ENCODE peak calls at places on chromosomes 3 and 15, in eight cellular contexts. E is progenitor cell of endocrine pancreas, A is left ventricle myocardium inferior, M is AG04449, V is spleen, K is AG09309, G is AG09319, N is GM12878. X is an unnamed sample.

GRCh38 chr3:126500016-126500415 is 17.6 kb downstream of the UROC1 start:
- DNase-seq in K (no peak), N (no peak), A (no peak), E (no peak), G (no peak), M (no peak), V (no peak), X (no peak)

GRCh38 chr15:82315519-82316246 is 33.6 kb downstream of the GOLGA6L10 start:
- DNase-seq in N (no peak), V (peak), A (peak), M (no peak), G (no peak), K (no peak), E (no peak), X (no peak)

GRCh38 chr15:93479679-93480078 is 390.7 kb upstream of the RGMA start:
- DNase-seq in K (no peak), E (no peak), A (peak), M (no peak), G (no peak), V (no peak), N (no peak), X (no peak)

GRCh38 chr15:31275331-31276262 is 51.0 kb upstream of the KLF13 start:
- DNase-seq in K (no peak), E (no peak), G (no peak), M (no peak), N (no peak), V (peak), A (no peak), X (no peak)

GRCh38 chr3:171315919-171316318 is 144.3 kb downstream of the TNIK start:
- DNase-seq in G (no peak), V (no peak), N (no peak), M (no peak), A (no peak), K (no peak), E (no peak), X (no peak)

GRCh38 chr3:129021140-129021551 is 20.0 kb downstream of the EFCC1 start:
- DNase-seq in A (no peak), N (no peak), V (peak), K (no peak), G (no peak), M (no peak), E (no peak), X (no peak)

GRCh38 chr15:51286816-51287215 is 51.6 kb downstream of the CYP19A1 start:
- DNase-seq in A (no peak), V (no peak), K (no peak), G (no peak), N (no peak), M (no peak), E (no peak), X (no peak)

GRCh38 chr3:123186695-123187094 is 15.0 kb upstream of the SEC22A start:
- DNase-seq in V (no peak), A (no peak), N (no peak), M (no peak), K (no peak), G (no peak), E (no peak), X (no peak)

GRCh38 chr3:184531580-184532290 is 29.9 kb upstream of the EPHB3 start:
- DNase-seq in V (no peak), M (no peak), G (no peak), K (peak), A (no peak), N (no peak), E (no peak), X (no peak)

GRCh38 chr3:147939425-147940196 is 530.4 kb downstream of the ZIC1 start:
- DNase-seq in G (no peak), E (no peak), K (no peak), A (no peak), V (no peak), M (no peak), N (no peak), X (no peak)

GRCh38 chr15:99408236-99409096 is 157.2 kb downstream of the LRRC28 start:
- DNase-seq in K (peak), M (peak), N (no peak), G (peak), E (no peak), V (no peak), A (peak), X (no peak)

GRCh38 chr15:28098766-28099554 is at the start of gene OCA2:
- DNase-seq in M (no peak), V (peak), K (no peak), E (peak), A (peak), G (no peak), N (no peak), X (no peak)

GRCh38 chr3:154244644-154245043 is 79.6 kb downstream of the DHX36 start:
- DNase-seq in E (no peak), N (no peak), K (no peak), G (no peak), M (no peak), A (no peak), V (no peak), X (no peak)

GRCh38 chr3:181791380-181791779 is 79.7 kb downstream of the SOX2 start:
- DNase-seq in A (no peak), G (no peak), V (no peak), M (no peak), N (no peak), E (no peak), K (no peak), X (no peak)

GRCh38 chr15:57762302-57762701 is 55.8 kb downstream of the POLR2M start:
- DNase-seq in E (no peak), K (no peak), M (no peak), G (no peak), N (no peak), A (no peak), V (no peak), X (no peak)

GRCh38 chr15:33693166-33693830 is 275.0 kb upstream of the CHRM5 start:
- DNase-seq in N (no peak), A (no peak), K (no peak), E (no peak), V (no peak), M (no peak), G (no peak), X (no peak)

GRCh38 chr3:36546196-36546595 is 165.9 kb downstream of the STAC start:
- DNase-seq in G (no peak), V (no peak), A (no peak), M (no peak), N (no peak), E (no peak), K (no peak), X (no peak)

GRCh38 chr15:82126346-82126745 is 80.5 kb upstream of the MEX3B start:
- DNase-seq in K (no peak), E (no peak), M (no peak), N (no peak), G (no peak), A (no peak), V (no peak), X (no peak)

GRCh38 chr3:161403251-161403650 is 31.9 kb upstream of the SPTSSB start:
- DNase-seq in M (no peak), E (no peak), V (no peak), A (no peak), G (no peak), K (no peak), N (no peak), X (no peak)

GRCh38 chr3:156107504-156107903 is 12.9 kb upstream of the KCNAB1 start:
- DNase-seq in A (no peak), K (no peak), G (no peak), V (no peak), N (no peak), E (no peak), M (no peak), X (no peak)

GRCh38 chr3:72271923-72272322 is 487.0 kb upstream of the PROK2 start:
- DNase-seq in N (no peak), A (no peak), E (no peak), K (no peak), M (no peak), G (no peak), V (no peak), X (no peak)

GRCh38 chr3:197305854-197306253 is 7.4 kb upstream of the DLG1 start:
- DNase-seq in N (peak), G (no peak), V (no peak), A (no peak), M (no peak), E (no peak), K (peak), X (peak)

GRCh38 chr15:101707983-101708382 is 16.3 kb downstream of the TARS3 start:
- DNase-seq in V (no peak), K (no peak), G (no peak), A (no peak), E (no peak), N (no peak), M (no peak), X (no peak)

GRCh38 chr3:12891985-12892839 is 50.8 kb upstream of the RPL32 start:
- DNase-seq in K (peak), N (no peak), A (no peak), E (peak), V (peak), G (peak), M (no peak), X (no peak)

GRCh38 chr15:49674370-49674769 is 53.5 kb downstream of the DTWD1 start:
- DNase-seq in E (no peak), A (no peak), M (no peak), K (no peak), V (no peak), N (no peak), G (peak), X (no peak)

GRCh38 chr3:178341636-178342035 is 194.6 kb upstream of the KCNMB2 start:
- DNase-seq in G (no peak), E (no peak), A (no peak), M (no peak), V (no peak), K (no peak), N (no peak), X (no peak)

GRCh38 chr3:17473761-17474160 is 268.7 kb downstream of the TBC1D5 start:
- DNase-seq in V (no peak), A (no peak), M (no peak), K (no peak), E (no peak), N (no peak), G (no peak), X (no peak)

GRCh38 chr3:148723591-148723990 is 25.9 kb downstream of the AGTR1 start:
- DNase-seq in G (no peak), M (peak), K (peak), E (no peak), V (no peak), A (no peak), N (no peak), X (no peak)

GRCh38 chr3:46095307-46095706 is 68.0 kb upstream of the XCR1 start:
- DNase-seq in A (no peak), E (no peak), K (no peak), N (peak), M (no peak), V (no peak), G (no peak), X (peak)

GRCh38 chr3:49349617-49350114 is 8.5 kb downstream of the GPX1 start:
- DNase-seq in K (no peak), M (no peak), V (no peak), G (no peak), E (no peak), A (no peak), N (no peak), X (no peak)

GRCh38 chr3:23292432-23292831 is 89.3 kb downstream of the UBE2E2 start:
- DNase-seq in M (no peak), E (no peak), K (no peak), G (no peak), N (no peak), A (no peak), V (no peak), X (no peak)

GRCh38 chr15:54099010-54099409 is 120.8 kb downstream of the UNC13C start:
- DNase-seq in G (no peak), N (no peak), M (no peak), V (no peak), K (no peak), E (no peak), A (no peak), X (no peak)

GRCh38 chr15:54089776-54090175 is 111.5 kb downstream of the UNC13C start:
- DNase-seq in M (no peak), N (no peak), G (no peak), K (no peak), E (no peak), V (no peak), A (no peak), X (no peak)

GRCh38 chr15:54088837-54089236 is 110.6 kb downstream of the UNC13C start:
- DNase-seq in M (no peak), V (no peak), N (no peak), K (no peak), G (no peak), A (no peak), E (no peak), X (no peak)

GRCh38 chr15:54097019-54097418 is 118.8 kb downstream of the UNC13C start:
- DNase-seq in A (no peak), V (no peak), G (no peak), M (no peak), E (no peak), N (no peak), K (no peak), X (no peak)

GRCh38 chr15:54094661-54095060 is 116.4 kb downstream of the UNC13C start:
- DNase-seq in E (no peak), V (no peak), G (no peak), M (no peak), A (no peak), K (no peak), N (no peak), X (no peak)
- TF ChIP-seq CTCF in E (no peak), V (no peak), G (no peak), M (no peak), A (no peak), K (no peak), N (no peak), X (no peak)

GRCh38 chr3:70543493-70543892 is 231.1 kb upstream of the MDFIC2 start:
- DNase-seq in G (no peak), A (no peak), N (no peak), M (no peak), V (no peak), E (no peak), K (no peak), X (no peak)

DNA sequence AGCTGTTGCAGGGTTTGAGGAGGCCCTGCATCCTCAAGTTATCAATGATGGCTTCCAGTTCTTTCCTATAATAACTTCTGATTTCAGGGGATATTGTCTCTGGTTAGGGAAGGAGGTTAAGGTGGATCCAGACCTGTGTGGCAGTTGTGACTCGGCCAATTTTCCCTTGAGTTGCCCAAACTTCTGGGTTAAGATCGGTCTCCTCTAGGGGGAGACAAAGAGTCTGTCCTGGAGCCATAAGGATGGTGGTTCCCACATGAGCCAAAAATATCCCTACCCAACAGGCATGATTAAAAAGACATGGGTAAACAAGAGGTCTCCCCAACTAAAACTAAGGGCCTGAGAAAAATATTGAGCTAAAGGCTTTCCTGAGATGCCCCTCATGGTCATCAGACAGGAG is 227.5 kb upstream of the MDFIC2 start:
- DNase-seq in M (no peak), E (no peak), K (no peak), N (no peak), A (no peak), G (no peak), V (no peak), X (no peak)
- TF ChIP-seq CTCF in M (no peak), E (peak), K (peak), N (peak), A (no peak), G (no peak), V (no peak), X (peak)

GRCh38 chr3:30075514-30075913 is 530.9 kb upstream of the TGFBR2 start:
- DNase-seq in A (no peak), K (no peak), M (no peak), V (no peak), N (no peak), G (no peak), E (no peak), X (no peak)

GRCh38 chr3:30076899-30077298 is 529.5 kb upstream of the TGFBR2 start:
- DNase-seq in V (no peak), N (no peak), M (no peak), E (no peak), K (no peak), A (no peak), G (no peak), X (no peak)

GRCh38 chr3:30078736-30079135 is 527.7 kb upstream of the TGFBR2 start:
- DNase-seq in N (no peak), A (no peak), E (no peak), K (no peak), G (no peak), V (no peak), M (no peak), X (no peak)

GRCh38 chr3:30073622-30074021 is 532.8 kb upstream of the TGFBR2 start:
- DNase-seq in N (no peak), E (no peak), M (no peak), A (no peak), G (no peak), V (no peak), K (no peak), X (no peak)

DNA sequence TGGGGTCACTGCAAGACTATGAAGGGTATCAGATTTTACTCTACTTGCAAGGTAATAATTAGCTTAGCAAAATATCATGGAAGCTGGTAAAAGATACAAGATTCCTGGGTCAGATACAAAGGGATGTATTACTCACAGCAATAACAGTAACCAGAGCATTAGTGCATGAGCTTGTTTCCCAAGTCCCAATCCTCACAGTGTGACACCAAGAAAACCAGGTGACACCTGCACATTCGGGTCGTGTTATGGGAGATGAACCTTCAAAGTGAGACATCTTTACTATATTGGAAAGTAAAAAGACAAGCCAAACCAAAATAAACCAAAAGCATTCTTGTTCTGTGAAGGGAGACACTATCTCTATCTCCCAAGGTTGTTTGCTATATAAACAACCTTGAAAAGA is 528.7 kb upstream of the TGFBR2 start:
- DNase-seq in N (no peak), V (no peak), A (no peak), E (no peak), G (no peak), K (no peak), M (no peak), X (no peak)
- TF ChIP-seq CTCF in N (no peak), V (no peak), A (no peak), E (no peak), G (no peak), K (no peak), M (no peak), X (no peak)

DNA sequence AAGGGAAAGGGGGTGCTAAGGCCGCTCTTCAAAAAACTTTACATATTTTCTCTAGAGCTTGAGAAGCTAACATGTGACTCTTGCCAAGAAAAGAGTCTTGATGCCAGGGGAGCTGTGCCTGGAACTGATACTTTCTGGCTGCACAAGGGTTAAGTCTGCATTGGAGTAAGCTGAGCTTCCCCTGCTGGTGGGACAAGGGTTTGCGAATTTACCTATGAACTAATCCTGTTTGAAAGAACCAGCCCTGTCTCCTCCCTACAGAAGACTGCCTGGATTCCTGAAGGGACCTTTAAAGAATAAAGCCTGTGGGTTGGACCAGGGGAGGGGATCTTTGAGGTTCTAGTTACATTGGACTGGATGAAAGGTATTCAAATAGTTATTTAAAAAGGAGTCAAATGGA is 58.3 kb upstream of the EPHA3 start:
- DNase-seq in G (no peak), N (no peak), K (no peak), V (no peak), A (no peak), M (no peak), E (no peak), X (no peak)
- TF ChIP-seq CTCF in G (peak), N (no peak), K (peak), V (no peak), A (no peak), M (peak), E (peak), X (no peak)

GRCh38 chr15:83912343-83912742 is 258.4 kb downstream of the ADAMTSL3 start:
- DNase-seq in E (no peak), A (no peak), V (no peak), M (no peak), K (no peak), G (no peak), N (no peak), X (no peak)
- TF ChIP-seq CTCF in E (no peak), A (no peak), V (no peak), M (no peak), K (no peak), G (no peak), N (no peak), X (no peak)

DNA sequence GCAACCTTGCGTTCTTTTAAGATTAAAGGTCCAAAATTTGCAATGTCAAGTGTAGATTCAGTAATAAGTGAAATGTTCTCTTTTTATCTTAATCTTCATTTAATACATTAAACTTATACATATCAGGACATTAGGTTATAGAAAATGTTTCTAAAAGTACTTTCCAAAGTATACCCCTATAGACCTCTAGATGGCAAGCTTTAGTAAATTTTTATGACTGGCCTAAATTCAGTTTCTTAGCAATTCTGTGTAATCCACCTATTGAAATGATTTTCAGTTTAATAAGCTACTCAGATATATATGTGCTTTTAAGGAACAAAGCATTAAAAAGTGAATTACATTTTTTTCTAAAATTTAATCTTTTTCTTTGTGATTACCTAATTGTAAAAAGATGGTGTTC is 342.2 kb downstream of the GBE1 start:
- DNase-seq in V (no peak), N (no peak), A (no peak), G (peak), K (no peak), M (no peak), E (no peak), X (no peak)
- TF ChIP-seq CTCF in V (no peak), N (peak), A (peak), G (peak), K (peak), M (peak), E (peak), X (peak)

GRCh38 chr3:114827495-114827894 is 319.6 kb downstream of the ZBTB20 start:
- DNase-seq in G (peak), K (no peak), N (peak), A (no peak), M (peak), E (no peak), V (no peak), X (peak)
- TF ChIP-seq CTCF in G (peak), K (peak), N (peak), A (peak), M (peak), E (peak), V (no peak), X (peak)

GRCh38 chr3:86733257-86733656 is 257.7 kb downstream of the VGLL3 start:
- DNase-seq in A (no peak), M (no peak), E (no peak), N (no peak), V (no peak), G (no peak), K (no peak), X (no peak)
- TF ChIP-seq CTCF in A (no peak), M (no peak), E (no peak), N (no peak), V (no peak), G (no peak), K (no peak), X (no peak)